ENCODE peak calls at places on chromosomes 2 and 18, in seven cellular contexts. W is H54, F is HepG2, C is esophagus squamous epithelium, A is NB4, Y is suprapubic skin, S is A549. K is an unnamed sample.
A peak's percentile ranks its signal among the peaks of the same experiment; 100 is the strongest.

GRCh38 chr2:10374362-10374943 is 71.7 kb downstream of the HPCAL1 start:
- DNase-seq in W (no peak), F (no peak), C (no peak), A (no peak), Y (no peak), S (no peak), K (no peak)

GRCh38 chr2:237156131-237156856 is 70.6 kb downstream of the COPS8 start:
- DNase-seq in W (peak; percentile 61), F (no peak), C (no peak), A (peak; percentile 60), Y (peak; percentile 85), S (no peak), K (peak; percentile 69)

GRCh38 chr2:53091183-53091582 is 676.4 kb upstream of the CHAC2 start:
- DNase-seq in W (no peak), F (no peak), C (no peak), A (no peak), Y (no peak), S (no peak), K (no peak)

GRCh38 chr2:226795281-226796011 is 4.2 kb downstream of the IRS1 start:
- DNase-seq in W (no peak), F (no peak), C (no peak), A (no peak), Y (no peak), S (no peak), K (no peak)

GRCh38 chr2:20485612-20485926 is 38.7 kb downstream of the RHOB start:
- DNase-seq in W (no peak), F (no peak), C (no peak), A (no peak), Y (peak; percentile 49), S (no peak), K (peak; percentile 12)

GRCh38 chr2:209472386-209472832 is 48.6 kb downstream of the MAP2 start:
- DNase-seq in W (no peak), F (no peak), C (no peak), A (peak; percentile 90), Y (no peak), S (no peak), K (no peak)

GRCh38 chr18:3984163-3984757 is 470.8 kb downstream of the DLGAP1 start:
- DNase-seq in W (no peak), F (no peak), C (no peak), A (no peak), Y (no peak), S (no peak), K (no peak)

GRCh38 chr18:48859311-48860275 is 91.2 kb downstream of the SMAD7 start:
- DNase-seq in W (no peak), F (no peak), C (no peak), A (no peak), Y (no peak), S (no peak), K (no peak)

GRCh38 chr2:157627594-157628281 is 926 bp downstream of the ACVR1C start:
- DNase-seq in W (no peak), F (no peak), C (no peak), A (no peak), Y (no peak), S (no peak), K (no peak)

GRCh38 chr2:157625311-157625710 is 3.4 kb downstream of the ACVR1C start:
- DNase-seq in W (no peak), F (no peak), C (no peak), A (no peak), Y (no peak), S (no peak), K (no peak)

GRCh38 chr2:157628282-157628531 is 457 bp downstream of the ACVR1C start:
- DNase-seq in W (no peak), F (no peak), C (no peak), A (no peak), Y (no peak), S (no peak), K (no peak)

GRCh38 chr2:157628532-157629415 is at the start of gene ACVR1C:
- DNase-seq in W (peak; percentile 50), F (peak; percentile 84), C (no peak), A (peak; percentile 5), Y (peak; percentile 78), S (peak; percentile 71), K (peak; percentile 85)
- TF ChIP-seq POLR2A in W (no peak), F (no peak), C (no peak), A (no peak), Y (no peak), S (no peak), K (no peak)

GRCh38 chr2:240877460-240878340 is 9.1 kb downstream of the AGXT start:
- DNase-seq in W (no peak), F (no peak), C (no peak), A (no peak), Y (no peak), S (no peak), K (no peak)

GRCh38 chr2:240876035-240876474 is 7.4 kb downstream of the AGXT start:
- DNase-seq in W (no peak), F (no peak), C (no peak), A (no peak), Y (no peak), S (no peak), K (no peak)

GRCh38 chr2:240875228-240876034 is 6.8 kb downstream of the AGXT start:
- DNase-seq in W (no peak), F (no peak), C (no peak), A (no peak), Y (no peak), S (no peak), K (no peak)

GRCh38 chr2:240878341-240878936 is 9.8 kb downstream of the AGXT start:
- DNase-seq in W (no peak), F (no peak), C (no peak), A (no peak), Y (no peak), S (no peak), K (no peak)

DNA sequence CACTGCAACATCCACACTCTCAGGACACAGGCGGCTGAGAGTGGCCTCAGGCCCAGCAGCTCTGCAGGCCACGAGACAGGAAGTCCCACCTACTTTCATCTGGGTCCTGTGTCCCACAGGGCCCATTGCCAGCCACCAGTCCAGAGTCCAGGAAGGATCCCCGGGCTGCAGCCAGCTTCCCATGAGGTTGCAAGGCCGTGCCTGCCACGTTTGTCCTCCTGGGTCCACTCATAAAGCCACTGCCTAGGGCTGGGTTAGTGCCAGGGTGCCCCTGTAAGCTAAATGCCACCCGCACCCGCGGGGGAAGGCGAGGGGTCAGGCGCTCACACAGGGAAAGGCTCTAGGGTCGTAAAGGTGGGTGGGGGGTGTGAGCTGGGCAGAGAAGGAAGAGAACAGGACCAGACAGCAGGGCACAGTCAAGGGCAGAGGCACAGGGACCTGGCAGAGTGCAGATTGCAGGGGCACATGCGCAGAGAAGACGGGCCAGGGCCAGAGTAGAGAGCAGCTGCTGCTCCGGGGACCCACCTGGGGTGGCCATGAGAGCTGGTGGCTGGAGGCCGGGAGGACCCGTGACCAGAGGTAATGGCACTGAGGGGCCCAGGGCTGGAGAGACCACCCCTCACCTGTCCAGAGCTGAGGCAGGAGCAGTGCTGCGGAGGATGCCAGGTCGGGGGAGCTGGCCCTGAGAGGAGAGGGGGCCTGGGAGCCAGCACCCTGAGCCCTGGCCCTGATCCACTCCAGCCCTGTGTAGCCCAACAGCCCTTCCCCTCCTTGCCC is 8.0 kb downstream of the AGXT start:
- DNase-seq in W (no peak), F (peak; percentile 94), C (no peak), A (no peak), Y (no peak), S (no peak), K (no peak)
- TF ChIP-seq POLR2A in W (no peak), F (no peak), C (no peak), A (no peak), Y (no peak), S (no peak), K (no peak)

DNA sequence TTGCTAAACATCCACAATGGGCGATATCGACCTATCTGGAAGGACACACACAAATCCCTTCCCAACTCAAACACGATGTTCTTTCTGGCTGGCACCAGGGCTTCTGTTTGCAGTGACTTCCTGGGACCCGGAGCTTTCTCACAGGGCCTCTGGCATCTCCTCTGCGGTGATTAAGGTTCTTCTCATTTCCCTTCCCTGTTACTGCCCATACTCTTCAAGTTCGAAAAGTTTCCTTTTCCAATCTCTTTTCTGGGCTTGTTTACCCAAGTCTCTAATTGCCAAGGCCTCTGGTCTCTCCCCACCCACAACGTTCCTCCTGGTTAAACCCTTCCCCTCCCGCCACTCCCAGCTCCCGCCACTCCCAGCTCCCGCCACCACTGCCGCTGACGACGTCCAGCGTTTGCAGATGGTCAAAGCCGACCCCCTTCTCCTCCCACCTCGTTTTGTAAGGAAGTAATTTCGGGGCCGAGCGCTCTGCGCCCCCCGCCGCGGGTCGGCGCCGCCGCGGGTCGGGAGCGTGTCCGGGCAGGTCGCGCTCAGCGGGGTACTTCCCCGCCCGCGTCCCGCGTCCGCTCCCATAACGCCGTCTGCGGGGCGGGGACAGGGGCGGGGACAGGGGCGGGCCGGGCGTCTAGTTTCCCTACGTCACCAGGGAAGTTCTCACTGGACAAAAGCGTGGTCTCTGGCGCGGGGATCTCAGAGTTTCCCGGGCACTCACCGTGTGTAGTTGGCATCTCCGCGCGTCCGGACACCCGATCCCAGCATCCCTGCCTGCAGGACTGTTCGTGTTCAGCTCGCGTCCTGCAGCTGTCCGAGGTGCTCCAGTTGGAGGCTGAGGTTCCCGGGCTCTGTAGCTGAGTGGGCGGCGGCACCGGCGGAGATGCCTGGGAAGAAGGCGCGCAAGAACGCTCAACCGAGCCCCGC is at the start of gene PMAIP1:
- DNase-seq in W (peak; percentile 44), F (peak; percentile 49), C (peak; percentile 18), A (peak; percentile 88), Y (peak; percentile 91), S (peak; percentile 72), K (peak; percentile 83)
- TF ChIP-seq POLR2A in W (peak; percentile 99), F (peak; percentile 83), C (no peak), A (peak; percentile 90), Y (no peak), S (peak; percentile 99), K (no peak)

GRCh38 chr2:85755122-85756027 is 1.6 kb downstream of the ATOH8 start:
- DNase-seq in W (no peak), F (no peak), C (no peak), A (peak; percentile 30), Y (no peak), S (no peak), K (no peak)

GRCh38 chr2:85754313-85755095 is 713 bp downstream of the ATOH8 start:
- DNase-seq in W (no peak), F (peak; percentile 77), C (no peak), A (peak; percentile 39), Y (no peak), S (no peak), K (no peak)

GRCh38 chr2:85751627-85752026 is 2.2 kb upstream of the ATOH8 start:
- DNase-seq in W (no peak), F (no peak), C (no peak), A (no peak), Y (no peak), S (no peak), K (no peak)

GRCh38 chr2:85753035-85753524 is 711 bp upstream of the ATOH8 start:
- DNase-seq in W (no peak), F (no peak), C (no peak), A (no peak), Y (no peak), S (no peak), K (no peak)

DNA sequence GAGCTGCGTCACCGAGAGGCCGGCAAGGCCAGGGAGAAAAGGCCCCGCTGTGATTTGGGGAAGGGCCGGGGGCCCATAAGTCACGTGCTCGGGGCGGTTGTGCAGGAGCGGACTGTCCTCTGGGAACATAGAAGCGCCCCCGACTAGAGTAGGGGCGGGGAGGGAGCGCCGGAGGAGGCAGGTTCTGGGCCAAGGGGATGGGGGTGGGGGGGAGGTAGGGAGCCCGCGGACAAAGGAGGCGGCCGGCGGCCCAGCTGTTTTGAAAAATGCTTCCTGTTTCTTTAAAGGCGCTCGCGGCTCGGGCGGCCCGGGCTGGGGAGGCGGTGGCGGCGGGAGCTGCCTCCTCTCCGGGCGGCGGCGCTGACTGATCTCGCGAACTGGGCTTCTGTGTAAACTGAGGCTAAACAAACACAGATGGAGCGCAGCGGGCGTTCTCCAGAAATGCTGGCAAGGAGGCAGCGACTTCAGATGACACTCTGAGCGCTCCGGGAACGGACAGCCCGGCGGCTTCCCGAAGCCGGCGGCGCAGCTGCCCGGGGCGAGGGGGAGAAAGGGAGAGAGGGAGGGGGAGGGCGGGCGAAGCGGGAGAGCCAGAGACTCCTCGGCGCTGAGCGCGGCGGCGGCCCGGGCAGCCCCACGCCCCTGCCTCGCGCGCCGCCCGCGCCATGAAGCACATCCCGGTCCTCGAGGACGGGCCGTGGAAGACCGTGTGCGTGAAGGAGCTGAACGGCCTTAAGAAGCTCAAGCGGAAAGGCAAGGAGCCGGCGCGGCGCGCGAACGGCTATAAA is at the start of gene ATOH8:
- DNase-seq in W (no peak), F (peak; percentile 67), C (no peak), A (peak; percentile 75), Y (peak; percentile 93), S (no peak), K (peak; percentile 95)
- TF ChIP-seq POLR2A in W (no peak), F (no peak), C (no peak), A (no peak), Y (no peak), S (no peak), K (no peak)

K was measured in lower leg skin.